ENCODE peak calls at places on chromosomes 6 and 20, in six cellular contexts. L is fibroblast of lung, D is fibroblast of the aortic adventitia, B is epithelial cell of esophagus, T is cardiac muscle cell, Y is sigmoid colon. P is an unnamed sample.

GRCh38 chr6:47992805-47993204 is 118.2 kb downstream of the PTCHD4 start:
- DNase-seq in L (no peak), D (no peak), B (no peak), T (no peak), Y (no peak), P (no peak)

GRCh38 chr6:13638626-13639025 is 23.5 kb downstream of the NOL7 start:
- DNase-seq in L (no peak), D (no peak), B (no peak), T (no peak), Y (no peak), P (no peak)

GRCh38 chr20:8131598-8132014 is 460 bp upstream of the PLCB1 start:
- DNase-seq in L (peak; percentile 45), D (peak; percentile 66), B (no peak), T (peak; percentile 69), Y (no peak), P (no peak)

GRCh38 chr6:99661870-99662269 is 55.2 kb downstream of the PRDM13 start:
- DNase-seq in L (no peak), D (no peak), B (no peak), T (no peak), Y (no peak), P (no peak)

GRCh38 chr6:147132889-147133288 is 71.3 kb upstream of the STXBP5 start:
- DNase-seq in L (peak; percentile 62), D (peak; percentile 66), B (peak; percentile 75), T (peak; percentile 72), Y (no peak), P (peak; percentile 58)

GRCh38 chr6:31836036-31836675 is 8.6 kb downstream of the HSPA1B start:
- DNase-seq in L (no peak), D (no peak), B (no peak), T (no peak), Y (no peak), P (peak; percentile 23)

GRCh38 chr20:58650181-58650775 is 805 bp upstream of the STX16 start:
- DNase-seq in L (no peak), D (peak; percentile 30), B (no peak), T (peak; percentile 35), Y (peak; percentile 63), P (no peak)

GRCh38 chr20:60148885-60149284 is 190.7 kb downstream of the CDH26 start:
- DNase-seq in L (no peak), D (no peak), B (no peak), T (no peak), Y (no peak), P (no peak)

GRCh38 chr20:49579195-49579594 is 11.3 kb upstream of the PTGIS start:
- DNase-seq in L (no peak), D (no peak), B (no peak), T (no peak), Y (peak; percentile 9), P (no peak)

GRCh38 chr20:4961746-4962145 is 39.6 kb downstream of the SLC23A2 start:
- DNase-seq in L (peak; percentile 86), D (peak; percentile 91), B (no peak), T (peak; percentile 95), Y (no peak), P (peak; percentile 94)

GRCh38 chr6:142781124-142781523 is 163.9 kb downstream of the HIVEP2 start:
- DNase-seq in L (no peak), D (no peak), B (no peak), T (peak; percentile 24), Y (no peak), P (peak; percentile 8)

GRCh38 chr20:44001667-44002596 is 87.3 kb downstream of the TOX2 start:
- DNase-seq in L (no peak), D (no peak), B (no peak), T (no peak), Y (no peak), P (no peak)

GRCh38 chr20:6956574-6956973 is 189.1 kb downstream of the BMP2 start:
- DNase-seq in L (no peak), D (no peak), B (peak; percentile 91), T (peak; percentile 2), Y (no peak), P (peak; percentile 39)

GRCh38 chr20:2558581-2559301 is 22.4 kb downstream of the TMC2 start:
- DNase-seq in L (no peak), D (peak; percentile 12), B (no peak), T (peak; percentile 29), Y (no peak), P (peak; percentile 18)

GRCh38 chr20:39961667-39962066 is 727.4 kb downstream of the MAFB start:
- DNase-seq in L (no peak), D (no peak), B (no peak), T (no peak), Y (no peak), P (no peak)

GRCh38 chr6:57252975-57253374 is 30.9 kb upstream of the RAB23 start:
- DNase-seq in L (peak; percentile 82), D (peak; percentile 68), B (peak; percentile 16), T (peak; percentile 44), Y (no peak), P (peak; percentile 56)

GRCh38 chr6:111805511-111806181 is 67.6 kb downstream of the FYN start:
- DNase-seq in L (peak; percentile 75), D (peak; percentile 64), B (no peak), T (peak; percentile 63), Y (no peak), P (peak; percentile 69)

GRCh38 chr6:111806561-111807497 is 66.4 kb downstream of the FYN start:
- DNase-seq in L (no peak), D (no peak), B (no peak), T (no peak), Y (no peak), P (no peak)

GRCh38 chr6:111809264-111809663 is 64.0 kb downstream of the FYN start:
- DNase-seq in L (no peak), D (no peak), B (no peak), T (no peak), Y (no peak), P (peak; percentile 46)

GRCh38 chr6:111810321-111811235 is 62.7 kb downstream of the FYN start:
- DNase-seq in L (no peak), D (no peak), B (no peak), T (no peak), Y (no peak), P (no peak)

GRCh38 chr6:111808493-111808892 is 64.8 kb downstream of the FYN start:
- DNase-seq in L (no peak), D (no peak), B (no peak), T (no peak), Y (no peak), P (no peak)
- H3K4me3 ChIP-seq in L (no peak overlapping the region), D (no peak overlapping the region), B (no peak overlapping the region), T (no peak overlapping the region), Y (no peak overlapping the region), P (no peak overlapping the region)

GRCh38 chr6:1767481-1768246 is 157.9 kb downstream of the FOXC1 start:
- DNase-seq in L (peak; percentile 16), D (peak; percentile 73), B (peak; percentile 74), T (peak; percentile 71), Y (no peak), P (peak; percentile 71)

GRCh38 chr6:1763411-1763810 is 153.7 kb downstream of the FOXC1 start:
- DNase-seq in L (no peak), D (no peak), B (peak; percentile 49), T (no peak), Y (no peak), P (no peak)

GRCh38 chr6:1765160-1765900 is 155.6 kb downstream of the FOXC1 start:
- DNase-seq in L (no peak), D (no peak), B (no peak), T (no peak), Y (no peak), P (no peak)

GRCh38 chr6:1764584-1764983 is 154.9 kb downstream of the FOXC1 start:
- DNase-seq in L (no peak), D (no peak), B (no peak), T (peak; percentile 44), Y (no peak), P (no peak)

GRCh38 chr6:1766663-1767062 is 156.9 kb downstream of the FOXC1 start:
- DNase-seq in L (peak; percentile 33), D (peak; percentile 53), B (no peak), T (peak; percentile 65), Y (no peak), P (peak; percentile 57)
- H3K4me3 ChIP-seq in L (no peak overlapping the region), D (no peak overlapping the region), B (no peak overlapping the region), T (no peak overlapping the region), Y (no peak overlapping the region), P (no peak overlapping the region)

GRCh38 chr6:27611451-27611850 is 138.5 kb upstream of the ZNF184 start:
- DNase-seq in L (no peak), D (no peak), B (no peak), T (no peak), Y (no peak), P (no peak)

GRCh38 chr6:27616313-27617045 is 143.6 kb upstream of the ZNF184 start:
- DNase-seq in L (no peak), D (no peak), B (no peak), T (no peak), Y (no peak), P (no peak)

GRCh38 chr6:27619436-27619835 is 146.5 kb upstream of the ZNF184 start:
- DNase-seq in L (no peak), D (no peak), B (no peak), T (no peak), Y (no peak), P (no peak)

GRCh38 chr6:27617700-27618689 is 145.1 kb upstream of the ZNF184 start:
- DNase-seq in L (peak; percentile 57), D (peak; percentile 45), B (peak; percentile 63), T (peak; percentile 70), Y (no peak), P (peak; percentile 79)

DNA sequence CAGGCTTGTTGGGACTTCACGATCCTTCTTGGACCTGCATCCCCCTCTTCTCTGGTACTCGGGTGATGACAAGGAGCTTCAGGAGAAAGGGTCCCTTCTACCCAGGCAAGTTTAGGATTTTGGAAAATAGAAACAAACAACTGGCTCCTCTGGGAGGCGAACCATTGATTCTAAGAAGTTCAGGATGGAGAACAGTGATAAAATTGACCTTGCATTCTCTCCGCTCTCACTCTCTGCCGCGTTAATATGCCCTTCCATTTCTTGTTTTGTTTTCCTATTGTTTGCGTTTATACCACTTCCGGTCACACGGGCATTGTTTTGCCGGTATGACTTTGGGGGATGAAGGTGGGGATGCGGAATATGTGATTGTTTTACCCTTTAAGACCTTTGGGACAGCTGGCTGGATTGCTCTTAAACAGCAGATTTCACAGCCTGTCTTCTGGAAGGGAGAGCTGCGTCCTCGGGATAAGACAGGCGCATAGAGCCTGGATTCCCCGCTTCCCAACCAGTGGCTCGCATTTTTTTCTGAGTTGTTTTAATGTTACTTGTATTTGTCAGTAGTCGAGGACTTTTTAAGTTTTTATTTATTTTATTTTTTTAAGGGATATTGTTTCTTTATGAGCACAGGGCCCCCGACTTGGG is 144.3 kb upstream of the ZNF184 start:
- DNase-seq in L (peak; percentile 26), D (peak; percentile 30), B (peak; percentile 35), T (peak; percentile 42), Y (no peak), P (peak; percentile 43)
- H3K4me3 ChIP-seq in L (peak overlapping the region; percentile 79), D (peak overlapping the region; percentile 63), B (peak overlapping the region; percentile 57), T (peak overlapping the region; percentile 54), Y (no peak overlapping the region), P (peak overlapping the region; percentile 52)

GRCh38 chr6:11190625-11191245 is 41.7 kb downstream of the NEDD9 start:
- DNase-seq in L (no peak), D (no peak), B (no peak), T (no peak), Y (no peak), P (no peak)
- H3K4me3 ChIP-seq in L (no peak overlapping the region), D (no peak overlapping the region), B (no peak overlapping the region), T (no peak overlapping the region), Y (no peak overlapping the region), P (no peak overlapping the region)